ENCODE peak calls at places on chromosomes 5 and 9, in nine cellular contexts. A is effector memory CD4-positive, alpha-beta T cell; D is cardiac fibroblast; U is CD8-positive, alpha-beta T cell; S is M059J; P is cardiac septum; N is DMS79; H is T follicular helper cell; K is BJ. R is an unnamed sample.
A peak's percentile ranks its signal among the peaks of the same experiment; 100 is the strongest.

GRCh38 chr5:89729623-89730390 is 679.7 kb downstream of the CETN3 start:
- DNase-seq in A (no peak), D (peak; percentile 38), U (no peak), S (peak; percentile 7), P (no peak), N (no peak), H (no peak), K (no peak), R (no peak)

GRCh38 chr5:85458319-85458718 is 1073.6 kb upstream of the EDIL3 start:
- DNase-seq in A (no peak), D (no peak), U (no peak), S (no peak), P (no peak), N (no peak), H (no peak), K (no peak), R (no peak)

GRCh38 chr5:74510476-74510875 is 130.1 kb downstream of the ENC1 start:
- DNase-seq in A (no peak), D (no peak), U (no peak), S (no peak), P (no peak), N (no peak), H (no peak), K (no peak), R (no peak)

GRCh38 chr9:928363-929042 is 48.0 kb upstream of the DMRT3 start:
- DNase-seq in A (no peak), D (no peak), U (no peak), S (peak; percentile 23), P (no peak), N (no peak), H (no peak), K (no peak), R (no peak)

GRCh38 chr9:343773-344172 is 129.1 kb downstream of the DOCK8 start:
- DNase-seq in A (no peak), D (no peak), U (no peak), S (no peak), P (no peak), N (no peak), H (no peak), K (no peak), R (no peak)

GRCh38 chr9:110669439-110669838 is 848 bp downstream of the MUSK start:
- DNase-seq in A (no peak), D (peak; percentile 81), U (no peak), S (peak; percentile 42), P (no peak), N (no peak), H (no peak), K (no peak), R (no peak)

GRCh38 chr5:98763001-98763630 is 10.3 kb upstream of the RGMB start:
- DNase-seq in A (no peak), D (peak; percentile 93), U (no peak), S (peak; percentile 93), P (no peak), N (no peak), H (no peak), K (peak; percentile 86), R (no peak)

GRCh38 chr5:35069188-35069587 is 21.4 kb upstream of the AGXT2 start:
- DNase-seq in A (no peak), D (no peak), U (no peak), S (no peak), P (no peak), N (no peak), H (no peak), K (no peak), R (no peak)

GRCh38 chr5:143052967-143053682 is 282.9 kb downstream of the ARHGAP26 start:
- DNase-seq in A (no peak), D (no peak), U (no peak), S (no peak), P (no peak), N (no peak), H (no peak), K (no peak), R (no peak)

GRCh38 chr5:5342784-5343183 is 79.7 kb upstream of the ICE1 start:
- DNase-seq in A (no peak), D (peak; percentile 31), U (no peak), S (peak; percentile 87), P (no peak), N (no peak), H (no peak), K (peak; percentile 31), R (no peak)

GRCh38 chr5:13427859-13428557 is 516.5 kb downstream of the DNAH5 start:
- DNase-seq in A (no peak), D (no peak), U (no peak), S (peak; percentile 57), P (no peak), N (no peak), H (no peak), K (no peak), R (no peak)

GRCh38 chr5:150278916-150279315 is 10.7 kb downstream of the CAMK2A start:
- DNase-seq in A (no peak), D (peak; percentile 69), U (no peak), S (peak; percentile 95), P (no peak), N (no peak), H (no peak), K (no peak), R (no peak)

GRCh38 chr9:81848472-81848871 is 79.8 kb upstream of the SPATA31D4 start:
- DNase-seq in A (no peak), D (peak; percentile 61), U (no peak), S (peak; percentile 80), P (no peak), N (no peak), H (no peak), K (no peak), R (no peak)

GRCh38 chr5:37190592-37190991 is 58.6 kb downstream of the CPLANE1 start:
- DNase-seq in A (no peak), D (no peak), U (no peak), S (no peak), P (no peak), N (no peak), H (no peak), K (no peak), R (no peak)

GRCh38 chr5:142246263-142246662 is 78.6 kb downstream of the SPRY4 start:
- DNase-seq in A (no peak), D (peak; percentile 53), U (no peak), S (peak; percentile 91), P (no peak), N (no peak), H (no peak), K (peak; percentile 50), R (no peak)

GRCh38 chr9:114372971-114373591 is 14.7 kb downstream of the AKNA start:
- DNase-seq in A (peak; percentile 86), D (no peak), U (peak; percentile 86), S (no peak), P (peak; percentile 93), N (no peak), H (peak; percentile 75), K (no peak), R (no peak)

GRCh38 chr9:106969696-106970095 is 106.7 kb downstream of the ZNF462 start:
- DNase-seq in A (no peak), D (no peak), U (no peak), S (no peak), P (no peak), N (peak; percentile 22), H (no peak), K (no peak), R (no peak)

GRCh38 chr5:116378007-116378831 is 196.4 kb downstream of the SEMA6A start:
- DNase-seq in A (no peak), D (no peak), U (no peak), S (no peak), P (no peak), N (peak; percentile 66), H (no peak), K (no peak), R (no peak)

R was measured in NCI-H187 treated with DMSO at 0.1 percent for 48 hours.